ENCODE peak calls at places on chromosomes 1 and 21, in seven cellular contexts. One of them, this sample, is unnamed.

GRCh38 chr1:58064281-58064680 is 482.2 kb downstream of the OMA1 start:
- DNase-seq in T-helper 22 cell: no peak
- DNase-seq in activated CD4-positive, alpha-beta T cell treated with anti-CD3 and anti-CD28 coated beads for 36 hours: no peak
- DNase-seq in NCI-H1694: no peak
- DNase-seq in cardiac muscle cell: no peak
- DNase-seq in body of pancreas: no peak
- DNase-seq in Caco-2: no peak
- DNase-seq in this sample: peak; percentile 30

GRCh38 chr1:86197206-86197855 is 40.8 kb upstream of the COL24A1 start:
- DNase-seq in T-helper 22 cell: no peak
- DNase-seq in NCI-H1694: no peak
- DNase-seq in activated CD4-positive, alpha-beta T cell treated with anti-CD3 and anti-CD28 coated beads for 36 hours: no peak
- DNase-seq in Caco-2: no peak
- DNase-seq in body of pancreas: no peak
- DNase-seq in cardiac muscle cell: peak; percentile 84
- DNase-seq in this sample: no peak

GRCh38 chr1:182054698-182055326 is 6.7 kb downstream of the ZNF648 start:
- DNase-seq in activated CD4-positive, alpha-beta T cell treated with anti-CD3 and anti-CD28 coated beads for 36 hours: peak; percentile 75
- DNase-seq in cardiac muscle cell: peak; percentile 5
- DNase-seq in T-helper 22 cell: peak; percentile 8
- DNase-seq in Caco-2: peak; percentile 64
- DNase-seq in body of pancreas: peak; percentile 50
- DNase-seq in NCI-H1694: peak; percentile 52
- DNase-seq in this sample: peak; percentile 57

GRCh38 chr1:160618763-160619274 is 28.0 kb downstream of the SLAMF1 start:
- DNase-seq in T-helper 22 cell: no peak
- DNase-seq in Caco-2: peak; percentile 39
- DNase-seq in NCI-H1694: peak; percentile 99
- DNase-seq in activated CD4-positive, alpha-beta T cell treated with anti-CD3 and anti-CD28 coated beads for 36 hours: peak; percentile 65
- DNase-seq in cardiac muscle cell: no peak
- DNase-seq in body of pancreas: no peak
- DNase-seq in this sample: no peak

GRCh38 chr1:63904826-63905225 is 131.0 kb downstream of the ROR1 start:
- DNase-seq in NCI-H1694: no peak
- DNase-seq in cardiac muscle cell: no peak
- DNase-seq in activated CD4-positive, alpha-beta T cell treated with anti-CD3 and anti-CD28 coated beads for 36 hours: no peak
- DNase-seq in T-helper 22 cell: no peak
- DNase-seq in body of pancreas: no peak
- DNase-seq in Caco-2: no peak
- DNase-seq in this sample: no peak

GRCh38 chr1:59163268-59164092 is 133.4 kb upstream of the FGGY start:
- DNase-seq in T-helper 22 cell: no peak
- DNase-seq in activated CD4-positive, alpha-beta T cell treated with anti-CD3 and anti-CD28 coated beads for 36 hours: no peak
- DNase-seq in NCI-H1694: no peak
- DNase-seq in cardiac muscle cell: peak; percentile 53
- DNase-seq in Caco-2: no peak
- DNase-seq in body of pancreas: no peak
- DNase-seq in this sample: no peak

GRCh38 chr21:43276811-43277210 is 108.0 kb downstream of the CRYAA start:
- DNase-seq in Caco-2: no peak
- DNase-seq in NCI-H1694: no peak
- DNase-seq in body of pancreas: no peak
- DNase-seq in cardiac muscle cell: no peak
- DNase-seq in activated CD4-positive, alpha-beta T cell treated with anti-CD3 and anti-CD28 coated beads for 36 hours: no peak
- DNase-seq in T-helper 22 cell: no peak
- DNase-seq in this sample: no peak

GRCh38 chr1:9476790-9477463 is 62.3 kb upstream of the SLC25A33 start:
- DNase-seq in cardiac muscle cell: no peak
- DNase-seq in Caco-2: no peak
- DNase-seq in NCI-H1694: no peak
- DNase-seq in T-helper 22 cell: no peak
- DNase-seq in body of pancreas: no peak
- DNase-seq in activated CD4-positive, alpha-beta T cell treated with anti-CD3 and anti-CD28 coated beads for 36 hours: peak; percentile 20
- DNase-seq in this sample: no peak

GRCh38 chr21:46559291-46559983 is 45.4 kb downstream of the S100B start:
- DNase-seq in Caco-2: no peak
- DNase-seq in body of pancreas: no peak
- DNase-seq in T-helper 22 cell: peak; percentile 17
- DNase-seq in cardiac muscle cell: no peak
- DNase-seq in activated CD4-positive, alpha-beta T cell treated with anti-CD3 and anti-CD28 coated beads for 36 hours: peak; percentile 85
- DNase-seq in NCI-H1694: no peak
- DNase-seq in this sample: no peak

GRCh38 chr1:164576311-164577271 is 17.6 kb downstream of the PBX1 start:
- DNase-seq in Caco-2: no peak
- DNase-seq in body of pancreas: no peak
- DNase-seq in activated CD4-positive, alpha-beta T cell treated with anti-CD3 and anti-CD28 coated beads for 36 hours: no peak
- DNase-seq in cardiac muscle cell: peak; percentile 84
- DNase-seq in NCI-H1694: no peak
- DNase-seq in T-helper 22 cell: no peak
- DNase-seq in this sample: peak; percentile 51

GRCh38 chr1:98870959-98871903 is 133.4 kb downstream of the PLPPR5 start:
- DNase-seq in cardiac muscle cell: no peak
- DNase-seq in Caco-2: no peak
- DNase-seq in T-helper 22 cell: peak; percentile 52
- DNase-seq in activated CD4-positive, alpha-beta T cell treated with anti-CD3 and anti-CD28 coated beads for 36 hours: peak; percentile 41
- DNase-seq in NCI-H1694: no peak
- DNase-seq in body of pancreas: peak; percentile 2
- DNase-seq in this sample: peak; percentile 21

GRCh38 chr1:156703741-156704140 is 1.6 kb downstream of the CRABP2 start:
- DNase-seq in NCI-H1694: no peak
- DNase-seq in activated CD4-positive, alpha-beta T cell treated with anti-CD3 and anti-CD28 coated beads for 36 hours: no peak
- DNase-seq in body of pancreas: no peak
- DNase-seq in Caco-2: no peak
- DNase-seq in T-helper 22 cell: no peak
- DNase-seq in cardiac muscle cell: no peak
- DNase-seq in this sample: no peak

GRCh38 chr1:156055343-156055645 is 712 bp downstream of the LAMTOR2 start:
- DNase-seq in T-helper 22 cell: no peak
- DNase-seq in NCI-H1694: no peak
- DNase-seq in Caco-2: no peak
- DNase-seq in cardiac muscle cell: no peak
- DNase-seq in body of pancreas: no peak
- DNase-seq in activated CD4-positive, alpha-beta T cell treated with anti-CD3 and anti-CD28 coated beads for 36 hours: no peak
- DNase-seq in this sample: no peak

GRCh38 chr1:85570446-85571180 is 9.9 kb upstream of the CCN1 start:
- DNase-seq in T-helper 22 cell: no peak
- DNase-seq in body of pancreas: no peak
- DNase-seq in NCI-H1694: no peak
- DNase-seq in activated CD4-positive, alpha-beta T cell treated with anti-CD3 and anti-CD28 coated beads for 36 hours: no peak
- DNase-seq in cardiac muscle cell: no peak
- DNase-seq in Caco-2: no peak
- DNase-seq in this sample: no peak

GRCh38 chr1:20551945-20552727 is at the start of gene FAM43B:
- DNase-seq in NCI-H1694: peak; percentile 63
- DNase-seq in T-helper 22 cell: no peak
- DNase-seq in Caco-2: peak; percentile 61
- DNase-seq in activated CD4-positive, alpha-beta T cell treated with anti-CD3 and anti-CD28 coated beads for 36 hours: peak; percentile 37
- DNase-seq in cardiac muscle cell: peak; percentile 74
- DNase-seq in body of pancreas: peak; percentile 49
- DNase-seq in this sample: peak; percentile 76

GRCh38 chr1:37262439-37263170 is 211.8 kb upstream of the ZC3H12A start:
- DNase-seq in cardiac muscle cell: no peak
- DNase-seq in NCI-H1694: no peak
- DNase-seq in body of pancreas: no peak
- DNase-seq in activated CD4-positive, alpha-beta T cell treated with anti-CD3 and anti-CD28 coated beads for 36 hours: no peak
- DNase-seq in T-helper 22 cell: no peak
- DNase-seq in Caco-2: no peak
- DNase-seq in this sample: no peak

GRCh38 chr1:155694167-155694566 is 5.3 kb downstream of the DAP3 start:
- DNase-seq in T-helper 22 cell: no peak
- DNase-seq in NCI-H1694: no peak
- DNase-seq in body of pancreas: no peak
- DNase-seq in Caco-2: no peak
- DNase-seq in activated CD4-positive, alpha-beta T cell treated with anti-CD3 and anti-CD28 coated beads for 36 hours: no peak
- DNase-seq in cardiac muscle cell: no peak
- DNase-seq in this sample: no peak

GRCh38 chr1:24849653-24850295 is 80.3 kb downstream of the RUNX3 start:
- DNase-seq in Caco-2: peak; percentile 36
- DNase-seq in NCI-H1694: no peak
- DNase-seq in activated CD4-positive, alpha-beta T cell treated with anti-CD3 and anti-CD28 coated beads for 36 hours: peak; percentile 51
- DNase-seq in cardiac muscle cell: peak; percentile 45
- DNase-seq in T-helper 22 cell: no peak
- DNase-seq in body of pancreas: peak; percentile 12
- DNase-seq in this sample: peak; percentile 33

GRCh38 chr1:33460947-33461629 is 11.4 kb upstream of the ZSCAN20 start:
- DNase-seq in body of pancreas: peak; percentile 53
- DNase-seq in cardiac muscle cell: no peak
- DNase-seq in T-helper 22 cell: no peak
- DNase-seq in activated CD4-positive, alpha-beta T cell treated with anti-CD3 and anti-CD28 coated beads for 36 hours: no peak
- DNase-seq in Caco-2: no peak
- DNase-seq in NCI-H1694: no peak
- DNase-seq in this sample: peak; percentile 75

GRCh38 chr1:116869611-116870010 is 40.1 kb upstream of the PTGFRN start:
- DNase-seq in NCI-H1694: no peak
- DNase-seq in Caco-2: no peak
- DNase-seq in T-helper 22 cell: no peak
- DNase-seq in body of pancreas: no peak
- DNase-seq in cardiac muscle cell: no peak
- DNase-seq in activated CD4-positive, alpha-beta T cell treated with anti-CD3 and anti-CD28 coated beads for 36 hours: no peak
- DNase-seq in this sample: no peak

GRCh38 chr21:37742532-37742931 is 173.7 kb downstream of the KCNJ6 start:
- DNase-seq in activated CD4-positive, alpha-beta T cell treated with anti-CD3 and anti-CD28 coated beads for 36 hours: no peak
- DNase-seq in body of pancreas: no peak
- DNase-seq in NCI-H1694: no peak
- DNase-seq in Caco-2: no peak
- DNase-seq in T-helper 22 cell: no peak
- DNase-seq in cardiac muscle cell: no peak
- DNase-seq in this sample: no peak

GRCh38 chr1:44293761-44294315 is 61.2 kb downstream of the ERI3 start:
- DNase-seq in NCI-H1694: no peak
- DNase-seq in Caco-2: no peak
- DNase-seq in T-helper 22 cell: no peak
- DNase-seq in body of pancreas: peak; percentile 91
- DNase-seq in activated CD4-positive, alpha-beta T cell treated with anti-CD3 and anti-CD28 coated beads for 36 hours: no peak
- DNase-seq in cardiac muscle cell: no peak
- DNase-seq in this sample: no peak

GRCh38 chr1:115640384-115640783 is 1.4 kb upstream of the VANGL1 start:
- DNase-seq in NCI-H1694: no peak
- DNase-seq in cardiac muscle cell: no peak
- DNase-seq in body of pancreas: no peak
- DNase-seq in Caco-2: no peak
- DNase-seq in activated CD4-positive, alpha-beta T cell treated with anti-CD3 and anti-CD28 coated beads for 36 hours: no peak
- DNase-seq in T-helper 22 cell: no peak
- DNase-seq in this sample: no peak

GRCh38 chr1:116477428-116477827 is 93.4 kb downstream of the CD58 start:
- DNase-seq in Caco-2: no peak
- DNase-seq in NCI-H1694: no peak
- DNase-seq in body of pancreas: peak; percentile 75
- DNase-seq in T-helper 22 cell: no peak
- DNase-seq in activated CD4-positive, alpha-beta T cell treated with anti-CD3 and anti-CD28 coated beads for 36 hours: no peak
- DNase-seq in cardiac muscle cell: peak; percentile 27
- DNase-seq in this sample: no peak

GRCh38 chr1:3222042-3222692 is 153.2 kb downstream of the PRDM16 start:
- DNase-seq in activated CD4-positive, alpha-beta T cell treated with anti-CD3 and anti-CD28 coated beads for 36 hours: no peak
- DNase-seq in body of pancreas: peak; percentile 96
- DNase-seq in Caco-2: peak; percentile 37
- DNase-seq in cardiac muscle cell: no peak
- DNase-seq in NCI-H1694: peak; percentile 32
- DNase-seq in T-helper 22 cell: no peak
- DNase-seq in this sample: no peak

GRCh38 chr1:109454497-109455133 is 11.7 kb upstream of the SYPL2 start:
- DNase-seq in Caco-2: no peak
- DNase-seq in NCI-H1694: no peak
- DNase-seq in cardiac muscle cell: no peak
- DNase-seq in activated CD4-positive, alpha-beta T cell treated with anti-CD3 and anti-CD28 coated beads for 36 hours: no peak
- DNase-seq in body of pancreas: no peak
- DNase-seq in T-helper 22 cell: no peak
- DNase-seq in this sample: no peak

GRCh38 chr1:212545941-212546638 is 62.5 kb upstream of the ATF3 start:
- DNase-seq in Caco-2: no peak
- DNase-seq in cardiac muscle cell: peak; percentile 86
- DNase-seq in activated CD4-positive, alpha-beta T cell treated with anti-CD3 and anti-CD28 coated beads for 36 hours: no peak
- DNase-seq in T-helper 22 cell: no peak
- DNase-seq in body of pancreas: peak; percentile 40
- DNase-seq in NCI-H1694: no peak
- DNase-seq in this sample: peak; percentile 62

GRCh38 chr1:19432943-19433609 is 52.3 kb downstream of the CAPZB start:
- DNase-seq in T-helper 22 cell: no peak
- DNase-seq in NCI-H1694: no peak
- DNase-seq in cardiac muscle cell: no peak
- DNase-seq in Caco-2: no peak
- DNase-seq in activated CD4-positive, alpha-beta T cell treated with anti-CD3 and anti-CD28 coated beads for 36 hours: peak; percentile 58
- DNase-seq in body of pancreas: no peak
- DNase-seq in this sample: no peak

GRCh38 chr1:155307247-155307740 is 1.4 kb upstream of the FDPS start:
- DNase-seq in T-helper 22 cell: no peak
- DNase-seq in Caco-2: peak; percentile 58
- DNase-seq in activated CD4-positive, alpha-beta T cell treated with anti-CD3 and anti-CD28 coated beads for 36 hours: peak; percentile 22
- DNase-seq in body of pancreas: peak; percentile 14
- DNase-seq in cardiac muscle cell: peak; percentile 66
- DNase-seq in NCI-H1694: peak; percentile 65
- DNase-seq in this sample: peak; percentile 17

GRCh38 chr1:95604784-95605183 is 370.8 kb downstream of the RWDD3 start:
- DNase-seq in Caco-2: no peak
- DNase-seq in activated CD4-positive, alpha-beta T cell treated with anti-CD3 and anti-CD28 coated beads for 36 hours: no peak
- DNase-seq in body of pancreas: no peak
- DNase-seq in cardiac muscle cell: no peak
- DNase-seq in T-helper 22 cell: no peak
- DNase-seq in NCI-H1694: peak; percentile 68
- DNase-seq in this sample: no peak

GRCh38 chr1:63327417-63328139 is 5.2 kb downstream of the FOXD3 start:
- DNase-seq in cardiac muscle cell: peak; percentile 76
- DNase-seq in NCI-H1694: peak; percentile 63
- DNase-seq in body of pancreas: peak; percentile 58
- DNase-seq in T-helper 22 cell: no peak
- DNase-seq in activated CD4-positive, alpha-beta T cell treated with anti-CD3 and anti-CD28 coated beads for 36 hours: peak; percentile 79
- DNase-seq in Caco-2: peak; percentile 71
- DNase-seq in this sample: peak; percentile 16

GRCh38 chr1:91948501-91949355 is 473 bp upstream of the BRDT start:
- DNase-seq in NCI-H1694: no peak
- DNase-seq in Caco-2: no peak
- DNase-seq in cardiac muscle cell: no peak
- DNase-seq in body of pancreas: no peak
- DNase-seq in T-helper 22 cell: peak; percentile 51
- DNase-seq in activated CD4-positive, alpha-beta T cell treated with anti-CD3 and anti-CD28 coated beads for 36 hours: peak; percentile 35
- DNase-seq in this sample: no peak

GRCh38 chr1:15244813-15245212 is 2.2 kb upstream of the FHAD1 start:
- DNase-seq in body of pancreas: no peak
- DNase-seq in activated CD4-positive, alpha-beta T cell treated with anti-CD3 and anti-CD28 coated beads for 36 hours: no peak
- DNase-seq in cardiac muscle cell: no peak
- DNase-seq in T-helper 22 cell: no peak
- DNase-seq in Caco-2: no peak
- DNase-seq in NCI-H1694: no peak
- DNase-seq in this sample: no peak

GRCh38 chr1:45359882-45360513 is 19.8 kb upstream of the MUTYH start:
- DNase-seq in cardiac muscle cell: peak; percentile 85
- DNase-seq in body of pancreas: peak; percentile 80
- DNase-seq in NCI-H1694: peak; percentile 55
- DNase-seq in T-helper 22 cell: no peak
- DNase-seq in Caco-2: peak; percentile 53
- DNase-seq in activated CD4-positive, alpha-beta T cell treated with anti-CD3 and anti-CD28 coated beads for 36 hours: peak; percentile 76
- DNase-seq in this sample: peak; percentile 87

GRCh38 chr1:202923533-202923932 is 3.5 kb downstream of the KLHL12 start:
- DNase-seq in T-helper 22 cell: no peak
- DNase-seq in activated CD4-positive, alpha-beta T cell treated with anti-CD3 and anti-CD28 coated beads for 36 hours: no peak
- DNase-seq in Caco-2: no peak
- DNase-seq in cardiac muscle cell: no peak
- DNase-seq in body of pancreas: no peak
- DNase-seq in NCI-H1694: no peak
- DNase-seq in this sample: no peak

GRCh38 chr1:52365091-52365745 is 787 bp downstream of the CC2D1B start:
- DNase-seq in body of pancreas: peak; percentile 59
- DNase-seq in cardiac muscle cell: peak; percentile 71
- DNase-seq in NCI-H1694: no peak
- DNase-seq in Caco-2: peak; percentile 60
- DNase-seq in T-helper 22 cell: no peak
- DNase-seq in activated CD4-positive, alpha-beta T cell treated with anti-CD3 and anti-CD28 coated beads for 36 hours: peak; percentile 46
- DNase-seq in this sample: peak; percentile 41

GRCh38 chr1:178951600-178951999 is 74.1 kb upstream of the FAM20B start:
- DNase-seq in NCI-H1694: no peak
- DNase-seq in Caco-2: no peak
- DNase-seq in T-helper 22 cell: no peak
- DNase-seq in activated CD4-positive, alpha-beta T cell treated with anti-CD3 and anti-CD28 coated beads for 36 hours: no peak
- DNase-seq in cardiac muscle cell: no peak
- DNase-seq in body of pancreas: no peak
- DNase-seq in this sample: no peak